ENCODE peak calls at places on chromosomes 12 and 14, in nine cellular contexts. T is GM06990; V is CD4-positive, alpha-beta T cell; E is stomach; U is fibroblast of lung; C is glutamatergic neuron; L is HFFc6; J is left lung; A is psoas muscle. W is an unnamed sample.

GRCh38 chr12:60494249-60494648 is 898.4 kb downstream of the SLC16A7 start:
- DNase-seq in E (no peak), T (no peak), C (no peak), U (peak), A (no peak), L (peak), V (no peak), J (no peak), W (peak)

GRCh38 chr14:69149461-69150244 is 3.3 kb downstream of the DCAF5 start:
- DNase-seq in J (no peak), E (no peak), V (no peak), T (no peak), A (no peak), C (no peak), U (peak), L (peak), W (no peak)

GRCh38 chr12:106133136-106134087 is 5.3 kb downstream of the NUAK1 start:
- DNase-seq in V (no peak), T (no peak), J (no peak), U (peak), C (no peak), L (peak), A (no peak), E (no peak), W (no peak)

GRCh38 chr12:90333384-90333783 is 621.6 kb downstream of the CCER1 start:
- DNase-seq in J (no peak), T (no peak), E (no peak), C (no peak), L (no peak), V (no peak), U (no peak), A (no peak), W (no peak)

GRCh38 chr14:57323703-57324102 is 54.9 kb downstream of the AP5M1 start:
- DNase-seq in V (no peak), L (no peak), T (no peak), E (no peak), J (no peak), C (no peak), U (no peak), A (no peak), W (no peak)

GRCh38 chr14:20683125-20683895 is 1.1 kb upstream of the RNASE4 start:
- DNase-seq in E (peak), U (peak), V (peak), A (peak), C (peak), T (peak), J (peak), L (peak), W (peak)

GRCh38 chr12:64404470-64405446 is 566 bp downstream of the XPOT start:
- DNase-seq in J (peak), U (peak), A (no peak), V (no peak), T (no peak), E (peak), L (peak), C (peak), W (peak)

GRCh38 chr14:60965402-60965801 is 15.5 kb downstream of the TRMT5 start:
- DNase-seq in A (no peak), L (peak), T (no peak), V (no peak), E (no peak), C (no peak), U (peak), J (no peak), W (no peak)

GRCh38 chr12:63319386-63319785 is 168.4 kb upstream of the AVPR1A start:
- DNase-seq in E (no peak), V (no peak), T (no peak), J (no peak), L (peak), U (peak), C (no peak), A (no peak), W (no peak)

DNA sequence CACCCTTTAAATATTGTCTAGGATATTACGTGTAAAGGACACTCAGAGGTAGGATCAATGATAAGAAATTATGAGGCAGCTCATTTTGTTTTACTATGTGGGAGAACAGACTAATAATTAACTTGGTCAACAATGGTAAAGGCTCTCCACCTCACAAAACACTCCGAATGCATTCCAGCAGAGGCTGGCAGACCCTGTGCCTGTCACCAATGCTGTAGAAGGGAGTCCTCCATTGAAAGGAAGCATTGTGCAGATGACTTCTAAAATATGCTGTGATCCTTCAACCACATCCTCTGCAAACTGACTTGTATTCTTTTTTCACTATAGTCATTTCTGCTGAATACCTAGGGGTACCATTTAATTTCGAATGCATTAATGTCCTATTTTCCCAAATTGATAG is 119.6 kb upstream of the EEA1 start:
- DNase-seq in C (no peak), T (no peak), E (no peak), V (no peak), J (no peak), L (no peak), A (no peak), U (no peak), W (no peak)
- TF ChIP-seq CTCF in C (no peak), T (no peak), E (no peak), V (no peak), J (no peak), L (no peak), A (no peak), U (no peak), W (no peak)

GRCh38 chr12:95351745-95352144 is 122.2 kb upstream of the METAP2 start:
- DNase-seq in E (no peak), A (no peak), C (no peak), U (no peak), J (no peak), T (no peak), L (no peak), V (no peak), W (no peak)
- TF ChIP-seq CTCF in E (no peak), A (peak), C (no peak), U (no peak), J (no peak), T (no peak), L (no peak), V (no peak), W (no peak)

DNA sequence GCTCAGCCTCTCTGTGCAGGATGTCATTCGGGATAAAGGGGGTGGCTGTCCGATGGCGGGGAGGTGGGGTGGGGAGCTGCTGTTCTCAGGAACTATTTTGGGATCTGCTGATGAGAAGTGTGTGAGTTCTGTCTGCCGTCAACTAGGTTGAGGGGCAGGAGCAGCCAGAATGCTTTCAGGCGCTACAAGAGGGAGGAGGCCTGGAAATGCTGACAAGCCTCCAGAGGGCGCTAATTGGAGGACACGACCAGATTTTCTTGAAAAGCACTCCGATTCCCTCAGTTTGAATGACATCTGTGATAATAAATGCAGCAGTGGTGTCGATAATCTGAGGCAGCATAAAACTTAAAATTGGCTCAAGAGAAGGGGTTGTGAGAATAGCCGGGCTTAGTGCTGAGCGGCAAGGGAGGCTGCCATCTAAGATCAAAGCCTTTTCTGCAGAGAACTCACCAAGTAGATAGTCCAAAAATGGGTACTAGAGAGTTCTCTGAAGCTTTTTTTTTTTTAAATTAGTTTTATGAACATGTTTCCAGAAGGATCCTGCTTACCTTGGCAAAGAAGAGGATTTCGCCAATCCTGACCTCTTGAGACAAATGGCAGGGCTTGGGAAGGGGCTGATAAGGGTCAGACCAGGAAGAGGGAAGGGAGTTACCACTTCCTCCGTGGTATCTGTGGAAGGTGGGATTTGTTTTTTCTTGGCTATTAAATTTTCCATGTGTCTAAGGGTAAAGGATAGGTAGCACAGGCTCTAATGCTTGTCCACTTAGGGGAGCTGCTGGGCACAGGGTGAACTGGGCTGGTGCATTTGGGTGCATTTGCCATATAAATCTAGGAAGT is 94.4 kb downstream of the CRACR2A start:
- DNase-seq in L (peak), V (no peak), C (peak), E (peak), T (no peak), J (no peak), U (no peak), A (no peak), W (peak)
- TF ChIP-seq CTCF in L (peak), V (peak), C (peak), E (no peak), T (peak), J (peak), U (peak), A (no peak), W (peak)

GRCh38 chr14:75022655-75023054 is 19.9 kb downstream of the EIF2B2 start:
- DNase-seq in E (no peak), V (no peak), L (no peak), J (no peak), U (no peak), A (peak), C (peak), T (no peak), W (no peak)
- TF ChIP-seq CTCF in E (peak), V (no peak), L (peak), J (no peak), U (peak), A (peak), C (peak), T (peak), W (no peak)

W was measured in GM20000.